ENCODE peak calls at places on chromosomes 11 and 22, in ten cellular contexts. L, U, K, E, D, X, Q, F, A and T are unnamed samples.

GRCh38 chr11:103608566-103608965 is 427.9 kb upstream of the DDI1 start:
- DNase-seq in D (no peak), K (no peak), Q (no peak), U (peak), X (no peak), L (no peak), A (peak), F (no peak), E (peak), T (no peak)

GRCh38 chr22:47788461-47788860 is 1026.0 kb downstream of the TBC1D22A start:
- DNase-seq in D (no peak), A (no peak), K (no peak), U (no peak), Q (no peak), E (no peak), L (no peak), F (no peak), X (no peak), T (no peak)

GRCh38 chr22:32836286-32836859 is 34.9 kb downstream of the TIMP3 start:
- DNase-seq in F (peak), L (peak), X (no peak), Q (no peak), D (peak), A (peak), E (peak), U (peak), K (no peak), T (peak)

GRCh38 chr11:61071880-61072279 is 30.4 kb upstream of the CD5 start:
- DNase-seq in X (no peak), Q (no peak), A (no peak), D (no peak), L (no peak), F (no peak), U (no peak), E (peak), K (no peak), T (no peak)

GRCh38 chr11:132888226-132888625 is 644.1 kb downstream of the OPCML start:
- DNase-seq in A (no peak), F (no peak), Q (no peak), D (no peak), L (no peak), K (no peak), X (peak), U (peak), E (no peak), T (no peak)

GRCh38 chr11:86676533-86677154 is 4.2 kb upstream of the ME3 start:
- DNase-seq in E (no peak), X (peak), Q (peak), D (no peak), A (peak), U (peak), K (no peak), F (no peak), L (peak), T (no peak)

GRCh38 chr11:93652161-93652597 is 9.3 kb upstream of the CEP295 start:
- DNase-seq in U (peak), D (no peak), A (peak), L (no peak), F (peak), X (peak), Q (peak), E (peak), K (no peak), T (peak)

GRCh38 chr11:69192282-69192681 is 36.5 kb downstream of the SMIM38 start:
- DNase-seq in E (no peak), L (no peak), A (no peak), F (no peak), X (no peak), Q (peak), D (no peak), K (no peak), U (no peak), T (no peak)

GRCh38 chr11:73851046-73851764 is 25.4 kb downstream of the COA4 start:
- DNase-seq in A (no peak), K (no peak), U (no peak), D (no peak), Q (no peak), L (no peak), X (no peak), F (no peak), E (no peak), T (no peak)

GRCh38 chr11:11486423-11486822 is 133.4 kb upstream of the CSNK2A3 start:
- DNase-seq in L (no peak), K (no peak), U (no peak), Q (no peak), D (no peak), E (no peak), F (no peak), X (no peak), A (no peak), T (no peak)

GRCh38 chr22:31537019-31537535 is 40.7 kb downstream of the SFI1 start:
- DNase-seq in L (no peak), A (no peak), U (no peak), E (peak), X (no peak), F (no peak), Q (no peak), K (no peak), D (no peak), T (no peak)

GRCh38 chr11:61254403-61255025 is 13.5 kb downstream of the PGA5 start:
- DNase-seq in L (peak), A (peak), U (peak), K (peak), X (peak), E (peak), D (peak), F (peak), Q (peak), T (no peak)

GRCh38 chr11:83112886-83113285 is 41.2 kb upstream of the RAB30 start:
- DNase-seq in A (no peak), X (no peak), E (no peak), D (no peak), L (no peak), U (no peak), K (no peak), F (no peak), Q (no peak), T (no peak)

GRCh38 chr22:36433318-36434231 is 45.8 kb upstream of the MYH9 start:
- DNase-seq in L (no peak), K (no peak), F (no peak), A (no peak), Q (peak), E (no peak), U (no peak), D (no peak), X (no peak), T (no peak)

GRCh38 chr22:23242473-23243001 is 62.2 kb downstream of the BCR start:
- DNase-seq in Q (peak), K (no peak), X (no peak), L (no peak), U (peak), F (no peak), E (peak), D (no peak), A (no peak), T (no peak)

GRCh38 chr22:24391836-24392217 is 35.6 kb upstream of the ADORA2A start:
- DNase-seq in U (peak), F (no peak), L (no peak), K (no peak), E (peak), Q (no peak), D (no peak), A (peak), X (no peak), T (no peak)

GRCh38 chr22:50684986-50685385 is 12.4 kb downstream of the SHANK3 start:
- DNase-seq in U (peak), X (no peak), F (no peak), E (peak), L (no peak), K (peak), A (peak), D (no peak), Q (no peak), T (no peak)

GRCh38 chr11:34866375-34866774 is 49.8 kb downstream of the APIP start:
- DNase-seq in A (no peak), E (peak), U (no peak), Q (no peak), F (no peak), K (no peak), L (no peak), X (no peak), D (no peak), T (no peak)

GRCh38 chr11:93857413-93858185 is 7.2 kb upstream of the VSTM5 start:
- DNase-seq in K (no peak), U (no peak), X (no peak), E (peak), D (no peak), Q (no peak), L (no peak), F (no peak), A (peak), T (no peak)

GRCh38 chr22:17726561-17727243 is 47.6 kb downstream of the BID start:
- DNase-seq in D (no peak), F (no peak), E (peak), L (no peak), A (peak), K (no peak), U (peak), Q (no peak), X (no peak), T (no peak)

GRCh38 chr11:118060879-118061278 is 16.0 kb upstream of the TMPRSS4 start:
- DNase-seq in E (no peak), X (no peak), L (no peak), Q (no peak), D (no peak), F (no peak), A (peak), K (peak), U (no peak), T (no peak)

GRCh38 chr22:49007013-49007653 is 820.5 kb downstream of the BRD1 start:
- DNase-seq in Q (peak), L (no peak), E (no peak), X (no peak), U (no peak), A (no peak), F (no peak), D (no peak), K (no peak), T (no peak)

GRCh38 chr11:85826096-85826855 is 15.3 kb upstream of the SYTL2 start:
- DNase-seq in Q (peak), L (no peak), D (peak), F (peak), A (peak), E (peak), X (peak), K (peak), U (peak), T (peak)

GRCh38 chr11:65897020-65897471 is 3.1 kb downstream of the FOSL1 start:
- DNase-seq in X (no peak), E (no peak), Q (no peak), K (no peak), L (no peak), A (peak), U (no peak), D (no peak), F (no peak), T (no peak)

GRCh38 chr22:45242778-45243191 is 2.1 kb upstream of the KIAA0930 start:
- DNase-seq in E (no peak), X (no peak), F (no peak), Q (peak), K (no peak), L (no peak), A (peak), D (no peak), U (no peak), T (no peak)

GRCh38 chr11:97118756-97119155 is 728.9 kb downstream of the JRKL start:
- DNase-seq in L (no peak), K (no peak), A (no peak), F (no peak), U (no peak), D (no peak), E (no peak), X (no peak), Q (no peak), T (no peak)

GRCh38 chr22:50329236-50329635 is 2.4 kb upstream of the DENND6B start:
- DNase-seq in F (no peak), X (no peak), L (no peak), E (no peak), D (no peak), U (peak), Q (no peak), K (no peak), A (peak), T (no peak)

GRCh38 chr22:36325163-36326031 is 62.4 kb downstream of the MYH9 start:
- DNase-seq in K (peak), F (no peak), Q (no peak), X (no peak), L (no peak), A (peak), D (no peak), U (peak), E (peak), T (no peak)

GRCh38 chr11:99822846-99823565 is 802.3 kb downstream of the CNTN5 start:
- DNase-seq in Q (no peak), U (no peak), A (peak), L (no peak), E (peak), X (no peak), K (no peak), F (no peak), D (no peak), T (no peak)

GRCh38 chr11:14423633-14424032 is 64.7 kb upstream of the RRAS2 start:
- DNase-seq in K (no peak), X (no peak), Q (no peak), A (peak), L (no peak), D (no peak), F (no peak), E (peak), U (peak), T (no peak)

GRCh38 chr11:48109046-48109666 is 107.5 kb upstream of the OR4B1 start:
- DNase-seq in K (no peak), X (no peak), D (peak), A (peak), U (peak), F (peak), L (peak), E (peak), Q (peak), T (peak)